ENCODE peak calls at places on chromosomes 1 and 21, in six cellular contexts. X, B, G, U, I and H are unnamed samples.

GRCh38 chr1:161735837-161736236 is 13.7 kb upstream of the DUSP12 start:
- DNase-seq in X (no peak), B (no peak), G (no peak), U (no peak), I (no peak), H (no peak)

GRCh38 chr1:31535561-31535960 is 40.8 kb upstream of the TINAGL1 start:
- DNase-seq in X (no peak), B (no peak), G (no peak), U (no peak), I (no peak), H (no peak)

GRCh38 chr1:54850082-54850730 is 36.8 kb downstream of the DHCR24 start:
- DNase-seq in X (no peak), B (no peak), G (no peak), U (no peak), I (no peak), H (no peak)

GRCh38 chr1:62068978-62069377 is 125.7 kb upstream of the L1TD1 start:
- DNase-seq in X (no peak), B (peak; percentile 39), G (no peak), U (no peak), I (no peak), H (no peak)

GRCh38 chr1:24203404-24203803 is 16.3 kb upstream of the IFNLR1 start:
- DNase-seq in X (no peak), B (no peak), G (no peak), U (no peak), I (no peak), H (no peak)

GRCh38 chr21:44706026-44706705 is 5.2 kb downstream of the TSPEAR start:
- DNase-seq in X (no peak), B (no peak), G (no peak), U (no peak), I (no peak), H (no peak)

GRCh38 chr1:33346921-33347649 is 26.2 kb upstream of the A3GALT2 start:
- DNase-seq in X (no peak), B (peak; percentile 74), G (no peak), U (no peak), I (peak; percentile 97), H (no peak)

GRCh38 chr1:11187000-11187399 is 2.2 kb upstream of the ANGPTL7 start:
- DNase-seq in X (no peak), B (no peak), G (no peak), U (no peak), I (no peak), H (no peak)

GRCh38 chr1:180239145-180240096 is 9.4 kb downstream of the LHX4 start:
- DNase-seq in X (peak; percentile 68), B (no peak), G (no peak), U (no peak), I (no peak), H (no peak)

GRCh38 chr1:110207831-110208230 is 2.3 kb upstream of the KCNC4 start:
- DNase-seq in X (peak; percentile 91), B (peak; percentile 72), G (no peak), U (peak; percentile 71), I (peak; percentile 43), H (peak; percentile 89)

GRCh38 chr1:220221269-220221668 is 51.0 kb downstream of the RAB3GAP2 start:
- DNase-seq in X (no peak), B (no peak), G (no peak), U (no peak), I (no peak), H (no peak)

GRCh38 chr1:197787056-197787455 is 11.8 kb upstream of the DENND1B start:
- DNase-seq in X (no peak), B (no peak), G (no peak), U (no peak), I (peak; percentile 8), H (no peak)

GRCh38 chr1:224502459-224503160 is 68.0 kb upstream of the WDR26 start:
- DNase-seq in X (peak; percentile 74), B (no peak), G (no peak), U (no peak), I (peak; percentile 66), H (peak; percentile 74)

GRCh38 chr1:218383681-218384080 is 38.5 kb downstream of the TGFB2 start:
- DNase-seq in X (no peak), B (no peak), G (no peak), U (no peak), I (peak; percentile 93), H (no peak)

GRCh38 chr1:6415979-6416656 is 3.6 kb downstream of the HES2 start:
- DNase-seq in X (peak; percentile 1), B (no peak), G (no peak), U (no peak), I (no peak), H (no peak)

GRCh38 chr1:67052741-67053534 is 1.0 kb downstream of the SLC35D1 start:
- DNase-seq in X (peak; percentile 51), B (peak; percentile 28), G (no peak), U (no peak), I (peak; percentile 68), H (peak; percentile 50)

GRCh38 chr21:41631564-41632461 is 123.9 kb upstream of the TMPRSS2 start:
- DNase-seq in X (no peak), B (no peak), G (no peak), U (no peak), I (no peak), H (peak; percentile 85)